ENCODE peak calls at places on chromosomes 13 and 19, in four cellular contexts. W is heart right ventricle, J is foreskin fibroblast, I is Peyer's patch. L is an unnamed sample.

GRCh38 chr13:45742985-45743384 is 40.9 kb downstream of the CBY2 start:
- DNase-seq in W (no peak), J (no peak), I (no peak), L (no peak)

GRCh38 chr13:112674412-112675383 is 15.1 kb upstream of the ATP11A start:
- DNase-seq in W (no peak), J (no peak), I (no peak), L (no peak)

GRCh38 chr13:94707400-94708021 is 4.8 kb downstream of the SOX21 start:
- DNase-seq in W (no peak), J (no peak), I (no peak), L (no peak)

GRCh38 chr13:41177616-41178015 is 16.8 kb downstream of the KBTBD7 start:
- DNase-seq in W (no peak), J (no peak), I (no peak), L (no peak)

GRCh38 chr13:42638101-42638500 is 64.1 kb downstream of the TNFSF11 start:
- DNase-seq in W (no peak), J (no peak), I (no peak), L (no peak)

GRCh38 chr13:42478531-42479156 is 95.3 kb upstream of the TNFSF11 start:
- DNase-seq in W (no peak), J (no peak), I (no peak), L (peak)

GRCh38 chr13:42329239-42329638 is 57.3 kb downstream of the AKAP11 start:
- DNase-seq in W (no peak), J (no peak), I (no peak), L (no peak)

GRCh38 chr19:43526884-43527859 is at the start of gene ETHE1:
- DNase-seq in W (peak), J (peak), I (peak), L (peak)

GRCh38 chr19:45152504-45153338 is 8.1 kb downstream of the NKPD1 start:
- DNase-seq in W (peak), J (peak), I (peak), L (no peak)

GRCh38 chr13:95677564-95678386 is 836 bp downstream of the DNAJC3 start:
- DNase-seq in W (no peak), J (peak), I (peak), L (peak)

GRCh38 chr19:56642711-56643459 is at the start of gene SMIM17:
- DNase-seq in W (no peak), J (no peak), I (no peak), L (no peak)

GRCh38 chr19:49145485-49146407 is 9.4 kb downstream of the HRC start:
- DNase-seq in W (peak), J (peak), I (peak), L (peak)

GRCh38 chr19:46608178-46608577 is 7.0 kb downstream of the CALM3 start:
- DNase-seq in W (no peak), J (no peak), I (peak), L (no peak)

GRCh38 chr13:74132152-74132767 is 1.9 kb downstream of the KLF12 start:
- DNase-seq in W (no peak), J (no peak), I (peak), L (peak)

GRCh38 chr19:29875931-29876330 is 64.1 kb downstream of the CCNE1 start:
- DNase-seq in W (no peak), J (no peak), I (no peak), L (no peak)

GRCh38 chr13:104641309-104641708 is 1575.1 kb upstream of the SLC10A2 start:
- DNase-seq in W (no peak), J (no peak), I (no peak), L (peak)

GRCh38 chr19:10000171-10000826 is 10.0 kb downstream of the COL5A3 start:
- DNase-seq in W (peak), J (no peak), I (peak), L (peak)

GRCh38 chr13:69319659-69320058 is 788.0 kb upstream of the ATXN8OS start:
- DNase-seq in W (no peak), J (no peak), I (no peak), L (no peak)

GRCh38 chr19:33306191-33306590 is 3.9 kb upstream of the CEBPA start:
- DNase-seq in W (no peak), J (no peak), I (no peak), L (no peak)

GRCh38 chr13:78787189-78787588 is 128.2 kb upstream of the OBI1 start:
- DNase-seq in W (no peak), J (no peak), I (no peak), L (no peak)

GRCh38 chr13:33799950-33800592 is 17.9 kb upstream of the RFC3 start:
- DNase-seq in W (no peak), J (no peak), I (no peak), L (peak)

GRCh38 chr19:4580021-4580901 is 20.8 kb upstream of the SEMA6B start:
- DNase-seq in W (no peak), J (no peak), I (no peak), L (no peak)
- TF ChIP-seq CTCF in W (no peak), J (peak), I (no peak), L (peak)

GRCh38 chr13:110645750-110646149 is 30.4 kb downstream of the NAXD start:
- DNase-seq in W (no peak), J (no peak), I (no peak), L (no peak)

GRCh38 chr13:110646442-110647364 is 31.4 kb downstream of the NAXD start:
- DNase-seq in W (no peak), J (no peak), I (no peak), L (no peak)

GRCh38 chr13:110643324-110643723 is 28.0 kb downstream of the NAXD start:
- DNase-seq in W (no peak), J (no peak), I (no peak), L (no peak)

GRCh38 chr13:110643768-110644421 is 28.6 kb downstream of the NAXD start:
- DNase-seq in W (no peak), J (no peak), I (no peak), L (no peak)

GRCh38 chr13:110644892-110645521 is 29.7 kb downstream of the NAXD start:
- DNase-seq in W (peak), J (peak), I (peak), L (no peak)
- TF ChIP-seq CTCF in W (peak), J (peak), I (no peak), L (no peak)

GRCh38 chr13:29195459-29195858 is 375.3 kb downstream of the MTUS2 start:
- DNase-seq in W (no peak), J (no peak), I (no peak), L (no peak)
- TF ChIP-seq CTCF in W (peak), J (no peak), I (no peak), L (no peak)

DNA sequence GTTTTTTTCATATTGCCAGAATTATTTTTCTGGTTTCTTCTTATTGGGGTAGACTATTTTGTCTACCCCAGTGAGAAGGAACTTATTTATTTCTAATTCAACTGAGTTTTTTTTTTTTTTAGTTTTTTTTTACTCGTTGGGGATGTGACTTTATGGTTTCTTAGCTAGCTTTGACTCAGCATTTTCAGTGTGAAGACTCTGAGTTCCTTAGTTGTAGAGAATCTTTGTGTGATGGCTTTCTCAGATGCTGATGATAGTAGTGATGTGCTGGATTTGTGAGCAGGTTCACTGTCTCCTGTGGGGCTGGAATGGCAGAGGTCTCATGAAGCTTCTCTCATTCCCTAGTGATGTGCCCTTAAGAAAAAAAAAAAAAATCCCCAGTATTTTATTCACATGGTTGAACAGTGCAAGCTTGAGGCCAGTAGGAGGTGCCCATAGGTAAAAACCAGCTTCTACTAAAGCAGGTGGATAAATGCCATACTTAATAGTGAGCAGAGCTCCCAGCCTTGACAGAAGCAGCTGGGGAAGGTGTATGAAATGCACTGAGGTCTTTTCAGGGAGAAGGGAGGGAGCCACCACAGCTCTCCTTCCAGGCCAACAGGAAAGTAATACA is 106.2 kb upstream of the KLF5 start:
- DNase-seq in W (no peak), J (no peak), I (no peak), L (no peak)
- TF ChIP-seq CTCF in W (no peak), J (no peak), I (no peak), L (no peak)

L was measured in MCF 10A.